ENCODE peak calls at places on chromosomes 11 and 22, in four cellular contexts. F is AG04449, H is fibroblast of the aortic adventitia, R is brain microvascular endothelial cell. W is an unnamed sample.

GRCh38 chr22:19998991-19999820 is 17.4 kb downstream of the ARVCF start:
- DNase-seq in F (no peak), H (no peak), R (no peak), W (no peak)

GRCh38 chr22:48558606-48559402 is 1268.9 kb downstream of the BRD1 start:
- DNase-seq in F (no peak), H (no peak), R (no peak), W (no peak)

GRCh38 chr11:83827940-83828554 is 541.9 kb upstream of the CCDC90B start:
- DNase-seq in F (no peak), H (peak), R (peak), W (no peak)

GRCh38 chr11:102269927-102270326 is 47.4 kb upstream of the BIRC3 start:
- DNase-seq in F (no peak), H (peak), R (peak), W (no peak)

GRCh38 chr11:126341760-126342161 is 13.7 kb upstream of the ST3GAL4 start:
- DNase-seq in F (peak), H (peak), R (peak), W (peak)

GRCh38 chr11:98411777-98412176 is 609.0 kb upstream of the CNTN5 start:
- DNase-seq in F (no peak), H (no peak), R (no peak), W (no peak)

GRCh38 chr11:99066609-99067008 is 45.9 kb downstream of the CNTN5 start:
- DNase-seq in F (no peak), H (no peak), R (no peak), W (no peak)

GRCh38 chr11:76558473-76558872 is 112.1 kb downstream of the LRRC32 start:
- DNase-seq in F (no peak), H (no peak), R (no peak), W (no peak)

GRCh38 chr11:72802822-72803221 is 9.0 kb upstream of the STARD10 start:
- DNase-seq in F (no peak), H (no peak), R (no peak), W (no peak)

GRCh38 chr11:69403556-69404215 is 77.8 kb upstream of the LINC01488 start:
- DNase-seq in F (no peak), H (no peak), R (peak), W (no peak)

GRCh38 chr11:122977455-122978302 is 4.0 kb downstream of the BSX start:
- DNase-seq in F (no peak), H (no peak), R (no peak), W (no peak)

GRCh38 chr11:12694182-12694531 is 19.9 kb downstream of the TEAD1 start:
- DNase-seq in F (no peak), H (peak), R (no peak), W (no peak)

GRCh38 chr11:41281131-41281742 is 178.2 kb downstream of the LRRC4C start:
- DNase-seq in F (peak), H (no peak), R (peak), W (no peak)

GRCh38 chr22:29079218-29079901 is 6.5 kb downstream of the KREMEN1 start:
- DNase-seq in F (no peak), H (peak), R (no peak), W (no peak)

GRCh38 chr11:121513807-121514206 is 61.0 kb upstream of the SORL1-AS1 start:
- DNase-seq in F (no peak), H (no peak), R (no peak), W (no peak)

GRCh38 chr11:59221438-59221837 is 8.7 kb upstream of the MPEG1 start:
- DNase-seq in F (peak), H (peak), R (peak), W (peak)

GRCh38 chr11:6480299-6480914 is 724 bp downstream of the ARFIP2 start:
- DNase-seq in F (no peak), H (peak), R (no peak), W (no peak)

GRCh38 chr22:40076702-40077645 is 82.2 kb downstream of the FAM83F start:
- DNase-seq in F (no peak), H (peak), R (no peak), W (no peak)

GRCh38 chr11:64590763-64591221 is at the start of gene SLC22A12:
- DNase-seq in F (no peak), H (no peak), R (no peak), W (no peak)

GRCh38 chr11:36218283-36218921 is 70.8 kb downstream of the COMMD9 start:
- DNase-seq in F (no peak), H (no peak), R (no peak), W (no peak)

GRCh38 chr11:12164061-12165014 is 53.9 kb downstream of the MICAL2 start:
- DNase-seq in F (no peak), H (peak), R (peak), W (peak)

GRCh38 chr11:9972917-9973504 is 309.1 kb downstream of the SWAP70 start:
- DNase-seq in F (no peak), H (peak), R (peak), W (no peak)

GRCh38 chr11:127056338-127056971 is 55.9 kb upstream of the KIRREL3 start:
- DNase-seq in F (no peak), H (no peak), R (no peak), W (no peak)

GRCh38 chr11:3808846-3809623 is 675 bp downstream of the PGAP2 start:
- DNase-seq in F (no peak), H (peak), R (no peak), W (no peak)

DNA sequence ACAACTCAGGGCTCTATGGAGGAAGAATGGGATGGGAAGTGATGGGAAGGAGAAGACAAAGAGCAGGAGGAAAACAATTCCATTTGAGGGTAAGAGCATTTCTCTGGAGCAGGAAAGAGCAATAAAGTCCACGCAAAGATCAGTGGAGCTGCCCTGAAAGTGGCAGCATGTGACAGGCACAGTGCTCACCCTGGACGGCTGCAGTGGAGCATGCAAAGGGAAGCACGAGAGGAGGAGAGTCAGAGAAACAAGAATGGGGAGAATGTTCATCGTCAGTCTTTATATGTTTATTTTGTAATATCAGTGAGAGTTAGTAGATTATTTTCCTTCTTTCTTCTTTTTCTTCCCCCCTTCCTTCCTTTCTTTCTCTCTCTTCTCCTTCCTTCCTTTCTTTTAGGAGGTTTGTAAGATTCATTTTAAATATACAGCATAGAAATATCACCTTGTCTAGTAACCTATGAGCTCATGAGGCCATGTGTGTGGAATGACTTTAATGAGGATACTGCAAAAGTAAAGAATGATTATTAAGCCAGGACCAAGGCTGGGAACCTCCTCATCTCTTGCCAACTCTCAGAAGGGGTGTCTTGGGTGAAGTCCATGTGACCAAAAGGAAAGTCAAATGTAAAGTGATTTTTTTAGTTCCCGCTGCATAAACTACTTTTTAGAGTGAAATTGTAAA is 321.1 kb downstream of the AASDHPPT start:
- DNase-seq in F (no peak), H (peak), R (peak), W (no peak)
- H3K4me3 ChIP-seq in F (no peak), H (no peak), R (no peak), W (peak)

GRCh38 chr11:65718964-65719492 is 1.6 kb downstream of the RNASEH2C start:
- DNase-seq in F (no peak), H (peak), R (no peak), W (no peak)
- H3K4me3 ChIP-seq in F (peak), H (peak), R (peak), W (peak)

GRCh38 chr11:112589132-112589531 is 328.5 kb upstream of the PLET1 start:
- DNase-seq in F (no peak), H (no peak), R (no peak), W (no peak)
- H3K4me3 ChIP-seq in F (no peak), H (no peak), R (no peak), W (no peak)

DNA sequence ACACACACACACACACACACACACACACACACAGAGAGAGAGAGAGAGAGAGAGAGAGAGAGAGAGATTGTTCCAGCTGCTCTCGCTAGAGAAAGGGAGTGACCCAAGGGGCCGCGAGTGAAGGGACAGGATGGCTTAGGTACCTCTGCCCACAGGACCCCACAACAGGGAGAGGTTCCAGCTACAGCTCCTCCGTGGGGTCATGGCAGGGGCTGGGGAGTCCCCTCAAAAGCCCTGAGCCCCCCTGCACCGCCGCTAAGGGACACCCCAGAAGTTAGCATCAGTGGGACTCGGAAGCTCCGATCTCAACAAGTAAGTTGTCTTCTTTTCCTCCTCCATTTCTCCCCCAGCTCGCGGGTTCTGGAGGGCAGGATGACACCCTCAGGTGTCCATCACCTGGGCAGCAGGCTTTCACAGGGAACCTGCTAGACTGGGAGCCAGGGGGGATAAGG is 280 bp downstream of the KCNJ5 start:
- DNase-seq in F (no peak), H (no peak), R (no peak), W (no peak)
- H3K4me3 ChIP-seq in F (no peak), H (no peak), R (peak), W (peak)

GRCh38 chr11:106467486-106467885 is 390.0 kb downstream of the AASDHPPT start:
- DNase-seq in F (no peak), H (no peak), R (no peak), W (no peak)

GRCh38 chr11:106468531-106468930 is 391.1 kb downstream of the AASDHPPT start:
- DNase-seq in F (no peak), H (no peak), R (no peak), W (no peak)

GRCh38 chr11:106464728-106465127 is 387.3 kb downstream of the AASDHPPT start:
- DNase-seq in F (no peak), H (no peak), R (no peak), W (no peak)

GRCh38 chr11:106468091-106468490 is 390.6 kb downstream of the AASDHPPT start:
- DNase-seq in F (no peak), H (peak), R (peak), W (no peak)

GRCh38 chr11:106466441-106467190 is 389.2 kb downstream of the AASDHPPT start:
- DNase-seq in F (peak), H (peak), R (peak), W (peak)
- H3K4me3 ChIP-seq in F (no peak), H (no peak), R (no peak), W (no peak)

GRCh38 chr11:119380160-119380815 is 1.2 kb downstream of the USP2 start:
- DNase-seq in F (no peak), H (no peak), R (no peak), W (no peak)

GRCh38 chr11:119378851-119379465 is 2.5 kb downstream of the USP2 start:
- DNase-seq in F (no peak), H (no peak), R (no peak), W (no peak)

GRCh38 chr11:119377112-119377901 is 4.2 kb downstream of the USP2 start:
- DNase-seq in F (no peak), H (no peak), R (no peak), W (no peak)

GRCh38 chr11:119376197-119376847 is 5.2 kb downstream of the USP2 start:
- DNase-seq in F (no peak), H (no peak), R (no peak), W (no peak)

GRCh38 chr11:119377961-119378667 is 3.4 kb downstream of the USP2 start:
- DNase-seq in F (no peak), H (no peak), R (no peak), W (no peak)
- H3K4me3 ChIP-seq in F (no peak), H (no peak), R (no peak), W (no peak)

GRCh38 chr22:41561335-41561734 is 525 bp downstream of the CSDC2 start:
- DNase-seq in F (no peak), H (peak), R (no peak), W (no peak)
- H3K4me3 ChIP-seq in F (peak), H (peak), R (peak), W (peak)

DNA sequence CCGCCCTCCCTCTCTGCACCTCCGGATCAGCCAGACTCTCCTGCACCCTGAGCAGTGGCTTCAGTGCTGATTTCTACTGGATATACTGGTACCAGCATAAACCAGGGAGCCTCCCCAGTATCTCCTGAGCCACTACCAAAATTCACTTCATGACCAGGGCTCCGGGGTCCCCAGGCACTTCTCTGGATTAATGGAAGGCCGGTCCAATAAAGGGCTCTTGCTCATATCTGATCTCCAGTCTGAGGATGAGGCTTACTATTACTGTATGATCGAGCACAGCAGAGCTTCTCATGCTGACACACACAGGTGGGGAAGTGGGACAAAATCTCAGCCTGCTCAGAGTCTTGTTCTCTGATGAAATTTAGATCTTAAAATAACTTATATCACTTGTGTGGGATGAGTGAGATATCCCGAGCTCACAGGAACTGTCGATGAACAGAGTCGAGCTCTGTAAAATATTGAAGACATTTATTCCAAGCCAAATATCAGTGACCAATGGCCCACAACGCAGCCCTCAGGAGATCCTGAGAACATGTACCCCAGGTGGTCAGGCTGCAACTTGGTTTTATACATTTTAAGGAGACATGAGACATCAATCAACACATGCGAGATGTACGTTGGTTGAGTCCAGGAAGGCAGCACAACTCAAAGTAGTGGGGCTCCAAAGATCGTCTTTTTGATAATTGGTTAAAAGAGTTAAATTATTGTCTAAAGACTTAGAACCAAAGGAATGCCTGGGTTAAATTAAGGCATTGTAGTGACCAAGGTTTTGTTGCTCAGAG is 93.0 kb upstream of the TOP3B start:
- DNase-seq in F (no peak), H (no peak), R (no peak), W (no peak)
- H3K4me3 ChIP-seq in F (no peak), H (no peak), R (no peak), W (no peak)

W was measured in skeletal muscle cell.